ENCODE peak calls at places on chromosomes 4 and X, in five cellular contexts. A is CD4-positive, CD25-positive, alpha-beta regulatory T cell; O is mucosa of descending colon; T is GM12865; K is DMS79 treated with DMSO at 0.1 percent for 48 hours. H is an unnamed sample.

GRCh38 chr4:183589710-183590109 is 69.3 kb downstream of the RWDD4 start:
- DNase-seq in K (no peak), T (no peak), A (no peak), O (no peak), H (no peak)

GRCh38 chrX:29662759-29663503 is 552.4 kb upstream of the MAGEB2 start:
- DNase-seq in T (peak; percentile 47), K (no peak), O (no peak), A (no peak), H (no peak)

GRCh38 chr4:181684310-181684709 is 558.9 kb upstream of the TENM3 start:
- DNase-seq in O (no peak), T (no peak), A (no peak), K (no peak), H (no peak)

GRCh38 chr4:25178838-25179261 is 18.6 kb upstream of the SEPSECS start:
- DNase-seq in O (no peak), T (no peak), A (peak; percentile 46), K (no peak), H (no peak)

GRCh38 chrX:30278365-30278764 is 30.8 kb downstream of the NR0B1 start:
- DNase-seq in T (no peak), O (no peak), A (no peak), K (no peak), H (no peak)

GRCh38 chr4:8384397-8385060 is 56.0 kb downstream of the ACOX3 start:
- DNase-seq in T (no peak), O (no peak), A (no peak), K (no peak), H (no peak)

GRCh38 chr4:172736046-172736445 is 432.6 kb upstream of the GALNT7 start:
- DNase-seq in T (no peak), K (no peak), A (no peak), O (no peak), H (no peak)

GRCh38 chr4:31539279-31540074 is 819.3 kb downstream of the PCDH7 start:
- DNase-seq in O (no peak), A (no peak), K (no peak), T (no peak), H (no peak)

GRCh38 chr4:5474756-5475155 is 233.6 kb downstream of the EVC2 start:
- DNase-seq in T (no peak), O (no peak), K (no peak), A (no peak), H (no peak)

GRCh38 chr4:183797041-183797444 is 108.1 kb upstream of the STOX2 start:
- DNase-seq in K (peak; percentile 41), O (peak; percentile 52), A (no peak), T (no peak), H (no peak)

GRCh38 chr4:123415977-123416376 is 19.4 kb downstream of the SPRY1 start:
- DNase-seq in K (no peak), T (no peak), O (no peak), A (peak; percentile 13), H (no peak)

GRCh38 chr4:18980516-18981233 is 959.1 kb upstream of the LCORL start:
- DNase-seq in A (no peak), O (no peak), K (no peak), T (peak; percentile 79), H (peak; percentile 90)

GRCh38 chrX:115591420-115591819 is 30.4 kb downstream of the PLS3 start:
- DNase-seq in O (no peak), A (no peak), T (no peak), K (no peak), H (no peak)